ENCODE peak calls at places on chromosome 4, in six cellular contexts. One of them, this sample, is unnamed.

GRCh38 chr4:40990899-40991265 is 223.5 kb downstream of the APBB2 start:
- DNase-seq in NB4: no peak
- DNase-seq in Peyer's patch: no peak
- DNase-seq in lower leg skin: no peak
- DNase-seq in adrenal gland: no peak
- DNase-seq in breast epithelium: no peak
- DNase-seq in this sample: no peak

GRCh38 chr4:120261117-120261516 is 194.5 kb upstream of the MAD2L1 start:
- DNase-seq in NB4: no peak
- DNase-seq in Peyer's patch: no peak
- DNase-seq in lower leg skin: no peak
- DNase-seq in adrenal gland: no peak
- DNase-seq in breast epithelium: no peak
- DNase-seq in this sample: no peak

GRCh38 chr4:79764118-79764517 is 308.9 kb downstream of the ANTXR2 start:
- DNase-seq in NB4: no peak
- DNase-seq in Peyer's patch: no peak
- DNase-seq in lower leg skin: no peak
- DNase-seq in adrenal gland: no peak
- DNase-seq in breast epithelium: no peak
- DNase-seq in this sample: no peak

GRCh38 chr4:177147668-177148067 is 162.0 kb upstream of the NEIL3 start:
- DNase-seq in NB4: no peak
- DNase-seq in Peyer's patch: no peak
- DNase-seq in lower leg skin: no peak
- DNase-seq in adrenal gland: no peak
- DNase-seq in breast epithelium: no peak
- DNase-seq in this sample: no peak

GRCh38 chr4:147511005-147511660 is 30.2 kb downstream of the EDNRA start:
- DNase-seq in NB4: no peak
- DNase-seq in Peyer's patch: no peak
- DNase-seq in lower leg skin: no peak
- DNase-seq in adrenal gland: no peak
- DNase-seq in breast epithelium: no peak
- DNase-seq in this sample: no peak

GRCh38 chr4:176492648-176493302 is 173.0 kb downstream of the SPCS3 start:
- DNase-seq in NB4: no peak
- DNase-seq in Peyer's patch: no peak
- DNase-seq in lower leg skin: no peak
- DNase-seq in adrenal gland: no peak
- DNase-seq in breast epithelium: no peak
- DNase-seq in this sample: no peak

GRCh38 chr4:53702334-53703266 is 111.3 kb upstream of the LNX1 start:
- DNase-seq in NB4: peak
- DNase-seq in Peyer's patch: peak
- DNase-seq in lower leg skin: peak
- DNase-seq in adrenal gland: peak
- DNase-seq in breast epithelium: peak
- DNase-seq in this sample: no peak

GRCh38 chr4:1244978-1245471 is 3.9 kb downstream of the CTBP1 start:
- DNase-seq in NB4: peak
- DNase-seq in Peyer's patch: no peak
- DNase-seq in lower leg skin: no peak
- DNase-seq in adrenal gland: no peak
- DNase-seq in breast epithelium: no peak
- DNase-seq in this sample: no peak

GRCh38 chr4:54945838-54946237 is 179.6 kb downstream of the KDR start:
- DNase-seq in NB4: no peak
- DNase-seq in Peyer's patch: no peak
- DNase-seq in lower leg skin: no peak
- DNase-seq in adrenal gland: peak
- DNase-seq in breast epithelium: no peak
- DNase-seq in this sample: no peak
- TF ChIP-seq CTCF in NB4: no peak
- TF ChIP-seq CTCF in Peyer's patch: no peak
- TF ChIP-seq CTCF in lower leg skin: no peak
- TF ChIP-seq CTCF in adrenal gland: no peak
- TF ChIP-seq CTCF in breast epithelium: no peak
- TF ChIP-seq CTCF in this sample: no peak

DNA sequence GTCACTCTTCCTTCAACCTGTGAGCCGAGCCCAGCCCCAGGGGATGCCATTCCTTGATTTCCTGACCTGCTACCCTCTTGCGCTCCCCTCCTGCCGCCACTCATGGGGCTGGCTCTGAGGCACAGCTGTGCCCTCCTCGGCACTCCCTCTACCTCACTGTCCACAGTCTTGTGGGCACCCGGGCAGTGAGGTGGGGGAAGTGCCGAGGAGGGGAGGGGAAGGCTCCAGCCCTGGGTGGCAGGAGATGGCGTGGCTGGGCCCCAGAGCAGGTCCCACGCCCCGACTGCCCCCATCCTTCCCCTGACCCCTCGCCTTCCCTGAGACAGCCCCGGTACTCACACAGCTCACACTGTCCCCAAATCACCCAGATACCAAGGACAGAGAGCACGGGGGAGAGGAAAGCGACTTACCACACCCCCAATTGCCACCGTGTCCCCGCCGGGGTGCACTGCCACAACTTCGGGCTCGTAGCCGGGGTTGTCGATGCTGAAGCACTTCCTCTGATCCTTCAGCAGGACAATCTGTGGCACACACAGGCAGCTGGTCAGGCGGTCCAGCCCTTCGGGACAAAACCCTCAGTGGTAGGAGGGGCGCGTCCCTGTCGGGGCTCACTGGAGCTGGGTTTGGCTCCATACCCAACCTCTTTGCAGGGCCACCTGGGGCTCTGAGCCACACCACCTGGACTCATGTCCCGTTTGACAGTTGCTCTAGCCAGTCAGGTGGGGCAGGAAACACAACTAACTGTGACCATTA is 37.9 kb downstream of the WDR1 start:
- DNase-seq in NB4: no peak
- DNase-seq in Peyer's patch: peak
- DNase-seq in lower leg skin: no peak
- DNase-seq in adrenal gland: no peak
- DNase-seq in breast epithelium: no peak
- DNase-seq in this sample: no peak
- TF ChIP-seq POLR2A in NB4: no peak
- TF ChIP-seq POLR2A in Peyer's patch: no peak
- TF ChIP-seq POLR2A in lower leg skin: no peak
- TF ChIP-seq POLR2A in adrenal gland: no peak
- TF ChIP-seq POLR2A in breast epithelium: no peak
- TF ChIP-seq POLR2A in this sample: no peak

DNA sequence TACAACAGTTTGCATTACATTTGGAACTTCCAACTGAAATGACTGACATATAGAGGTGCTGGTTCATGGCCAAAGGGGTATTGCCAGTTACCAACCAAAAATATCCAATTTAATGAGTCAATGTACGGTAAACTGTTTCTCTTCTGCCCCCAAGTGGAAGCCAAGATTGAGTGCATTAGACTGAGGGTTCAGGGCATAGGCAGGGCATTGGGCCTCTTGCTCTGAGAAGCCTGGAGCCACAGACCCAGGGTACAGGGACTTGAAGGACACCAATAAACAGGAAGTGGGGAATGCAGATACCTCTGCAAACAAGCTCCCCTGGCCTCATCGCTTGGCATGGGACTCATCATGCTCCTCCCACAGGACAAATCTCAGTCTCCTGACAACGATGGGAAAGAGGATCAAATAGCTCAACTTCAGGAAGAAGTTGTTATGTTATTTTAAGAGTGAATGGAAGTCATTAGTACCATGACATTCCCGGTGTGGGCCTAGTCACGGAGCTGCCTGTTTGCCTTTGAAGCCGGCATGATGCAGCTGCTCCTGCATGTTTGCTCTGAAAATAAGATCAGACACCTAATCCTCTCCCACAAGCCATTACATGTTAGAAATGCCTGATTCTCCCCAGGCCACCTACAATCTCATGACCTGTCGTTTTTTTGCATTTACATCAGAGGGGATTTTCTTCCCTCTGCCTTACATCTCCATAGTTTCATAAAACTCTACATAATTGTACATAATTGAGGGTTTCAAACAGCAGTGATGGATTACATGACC is 224.2 kb downstream of the RCHY1 start:
- DNase-seq in NB4: peak
- DNase-seq in Peyer's patch: no peak
- DNase-seq in lower leg skin: no peak
- DNase-seq in adrenal gland: no peak
- DNase-seq in breast epithelium: no peak
- DNase-seq in this sample: no peak
- TF ChIP-seq CTCF in NB4: peak
- TF ChIP-seq CTCF in Peyer's patch: no peak
- TF ChIP-seq CTCF in lower leg skin: no peak
- TF ChIP-seq CTCF in adrenal gland: no peak
- TF ChIP-seq CTCF in breast epithelium: no peak
- TF ChIP-seq CTCF in this sample: peak

GRCh38 chr4:7068883-7069282 is 1.0 kb upstream of the GRPEL1 start:
- DNase-seq in NB4: no peak
- DNase-seq in Peyer's patch: no peak
- DNase-seq in lower leg skin: no peak
- DNase-seq in adrenal gland: no peak
- DNase-seq in breast epithelium: no peak
- DNase-seq in this sample: no peak

GRCh38 chr4:7067523-7068278 is at the start of gene GRPEL1:
- DNase-seq in NB4: peak
- DNase-seq in Peyer's patch: peak
- DNase-seq in lower leg skin: peak
- DNase-seq in adrenal gland: peak
- DNase-seq in breast epithelium: peak
- DNase-seq in this sample: peak

GRCh38 chr4:7067147-7067522 is 729 bp downstream of the GRPEL1 start:
- DNase-seq in NB4: no peak
- DNase-seq in Peyer's patch: peak
- DNase-seq in lower leg skin: no peak
- DNase-seq in adrenal gland: peak
- DNase-seq in breast epithelium: no peak
- DNase-seq in this sample: no peak

GRCh38 chr4:7066493-7066892 is 1.4 kb downstream of the GRPEL1 start:
- DNase-seq in NB4: peak
- DNase-seq in Peyer's patch: no peak
- DNase-seq in lower leg skin: no peak
- DNase-seq in adrenal gland: no peak
- DNase-seq in breast epithelium: no peak
- DNase-seq in this sample: no peak

DNA sequence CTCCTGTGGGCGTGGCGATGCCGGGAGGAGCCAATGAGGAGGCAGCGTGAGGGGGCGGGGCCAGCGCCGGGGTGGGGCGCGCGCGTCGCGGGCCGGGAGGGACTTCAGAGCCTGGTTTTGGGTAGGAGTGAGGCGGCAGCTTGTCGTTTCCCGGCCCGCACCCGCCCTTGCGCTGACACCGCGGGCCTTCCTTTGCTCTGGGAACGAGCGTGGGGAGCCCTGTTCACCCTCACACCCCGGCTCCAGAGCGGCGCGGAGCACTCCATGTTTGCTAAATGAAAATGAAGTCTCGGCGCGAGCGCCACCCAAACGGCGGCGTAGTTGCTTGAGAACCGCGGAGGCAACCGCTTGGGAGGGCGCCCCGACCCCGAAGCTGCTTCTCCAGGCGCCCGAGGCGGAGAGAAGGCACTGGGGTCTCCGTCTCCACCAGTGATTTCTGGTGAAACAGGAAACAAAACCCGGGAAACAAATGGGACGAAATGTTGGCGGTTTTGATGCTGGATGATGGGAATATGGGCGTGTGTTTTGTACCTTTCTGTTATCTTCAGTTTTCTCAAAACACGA is 497 bp upstream of the GRPEL1 start:
- DNase-seq in NB4: no peak
- DNase-seq in Peyer's patch: no peak
- DNase-seq in lower leg skin: no peak
- DNase-seq in adrenal gland: no peak
- DNase-seq in breast epithelium: no peak
- DNase-seq in this sample: no peak
- TF ChIP-seq POLR2A in NB4: no peak
- TF ChIP-seq POLR2A in Peyer's patch: peak
- TF ChIP-seq POLR2A in lower leg skin: no peak
- TF ChIP-seq POLR2A in adrenal gland: no peak
- TF ChIP-seq POLR2A in breast epithelium: no peak
- TF ChIP-seq POLR2A in this sample: no peak

GRCh38 chr4:3148926-3149325 is 74.4 kb downstream of the HTT start:
- DNase-seq in NB4: no peak
- DNase-seq in Peyer's patch: no peak
- DNase-seq in lower leg skin: no peak
- DNase-seq in adrenal gland: no peak
- DNase-seq in breast epithelium: no peak
- DNase-seq in this sample: no peak

DNA sequence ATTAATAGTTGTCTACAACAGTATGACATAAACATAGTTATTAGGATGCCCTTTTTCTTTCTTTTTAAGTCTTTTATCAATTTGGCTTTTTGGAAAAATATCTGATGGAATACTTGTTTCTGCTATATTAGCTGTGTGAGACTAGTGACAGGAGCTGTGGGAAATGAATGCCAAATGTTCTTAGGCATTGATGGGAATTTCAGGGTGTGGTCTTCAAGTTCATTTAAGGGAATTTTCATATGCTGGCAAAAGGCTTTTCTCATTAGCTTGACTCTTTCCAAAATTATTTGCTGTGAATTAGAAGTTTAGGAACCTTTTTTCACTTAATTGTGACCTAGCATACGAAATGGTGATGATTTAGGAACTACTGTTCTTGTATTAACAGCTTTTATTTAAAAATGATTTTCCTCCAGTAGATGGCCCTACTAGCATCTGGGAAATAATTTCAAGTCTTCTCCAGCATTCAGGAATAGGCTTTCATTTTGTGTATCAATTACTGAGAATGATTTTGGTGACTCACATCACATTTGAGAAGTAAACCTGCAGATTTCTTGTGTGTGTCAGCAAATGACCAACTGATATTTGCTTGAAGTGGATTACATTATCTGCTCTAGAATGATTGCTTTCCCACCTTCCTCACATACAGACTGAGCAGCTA is 70.9 kb downstream of the HTT start:
- DNase-seq in NB4: peak
- DNase-seq in Peyer's patch: no peak
- DNase-seq in lower leg skin: no peak
- DNase-seq in adrenal gland: no peak
- DNase-seq in breast epithelium: no peak
- DNase-seq in this sample: no peak
- TF ChIP-seq CTCF in NB4: no peak
- TF ChIP-seq CTCF in Peyer's patch: no peak
- TF ChIP-seq CTCF in lower leg skin: no peak
- TF ChIP-seq CTCF in adrenal gland: peak
- TF ChIP-seq CTCF in breast epithelium: no peak
- TF ChIP-seq CTCF in this sample: no peak

GRCh38 chr4:78551420-78552351 is at the start of gene ANXA3:
- DNase-seq in NB4: peak
- DNase-seq in Peyer's patch: no peak
- DNase-seq in lower leg skin: no peak
- DNase-seq in adrenal gland: no peak
- DNase-seq in breast epithelium: peak
- DNase-seq in this sample: no peak
- TF ChIP-seq POLR2A in NB4: no peak
- TF ChIP-seq POLR2A in Peyer's patch: peak
- TF ChIP-seq POLR2A in lower leg skin: no peak
- TF ChIP-seq POLR2A in adrenal gland: no peak
- TF ChIP-seq POLR2A in breast epithelium: peak
- TF ChIP-seq POLR2A in this sample: no peak

This sample was measured in esophagus squamous epithelium.